ENCODE peak calls at places on chromosomes 7 and 10, in six cellular contexts. One of them, this sample, is unnamed.

GRCh38 chr10:98338318-98338717 is 70.3 kb upstream of the LOXL4 start:
- DNase-seq in T-cell: no peak
- DNase-seq in cardiac muscle cell: peak
- DNase-seq in fibroblast of the conjunctiva: no peak
- DNase-seq in EL: no peak
- DNase-seq in HL-60: no peak
- DNase-seq in this sample: no peak

GRCh38 chr7:102125127-102125561 is 161.5 kb upstream of the SH2B2 start:
- DNase-seq in T-cell: no peak
- DNase-seq in cardiac muscle cell: peak
- DNase-seq in fibroblast of the conjunctiva: peak
- DNase-seq in EL: peak
- DNase-seq in HL-60: no peak
- DNase-seq in this sample: peak

GRCh38 chr10:121974019-121974534 is 940 bp downstream of the NSMCE4A start:
- DNase-seq in T-cell: peak
- DNase-seq in cardiac muscle cell: no peak
- DNase-seq in fibroblast of the conjunctiva: no peak
- DNase-seq in EL: no peak
- DNase-seq in HL-60: peak
- DNase-seq in this sample: no peak

GRCh38 chr10:61475449-61475873 is 22.3 kb upstream of the TMEM26 start:
- DNase-seq in T-cell: no peak
- DNase-seq in cardiac muscle cell: peak
- DNase-seq in fibroblast of the conjunctiva: no peak
- DNase-seq in EL: peak
- DNase-seq in HL-60: no peak
- DNase-seq in this sample: no peak

GRCh38 chr7:41976411-41976810 is 260.6 kb downstream of the GLI3 start:
- DNase-seq in T-cell: no peak
- DNase-seq in cardiac muscle cell: no peak
- DNase-seq in fibroblast of the conjunctiva: no peak
- DNase-seq in EL: no peak
- DNase-seq in HL-60: no peak
- DNase-seq in this sample: no peak

GRCh38 chr10:96764345-96764744 is 44.0 kb upstream of the PIK3AP1 start:
- DNase-seq in T-cell: no peak
- DNase-seq in cardiac muscle cell: no peak
- DNase-seq in fibroblast of the conjunctiva: no peak
- DNase-seq in EL: no peak
- DNase-seq in HL-60: peak
- DNase-seq in this sample: no peak

GRCh38 chr7:74013539-74014272 is 14.3 kb upstream of the ELN start:
- DNase-seq in T-cell: no peak
- DNase-seq in cardiac muscle cell: no peak
- DNase-seq in fibroblast of the conjunctiva: peak
- DNase-seq in EL: no peak
- DNase-seq in HL-60: no peak
- DNase-seq in this sample: no peak

GRCh38 chr7:30938435-30939316 is 25.1 kb upstream of the GHRHR start:
- DNase-seq in T-cell: peak
- DNase-seq in cardiac muscle cell: peak
- DNase-seq in fibroblast of the conjunctiva: peak
- DNase-seq in EL: peak
- DNase-seq in HL-60: peak
- DNase-seq in this sample: no peak

GRCh38 chr7:51309361-51310130 is 7.1 kb downstream of the COBL start:
- DNase-seq in T-cell: no peak
- DNase-seq in cardiac muscle cell: no peak
- DNase-seq in fibroblast of the conjunctiva: no peak
- DNase-seq in EL: no peak
- DNase-seq in HL-60: no peak
- DNase-seq in this sample: no peak

GRCh38 chr7:151539055-151539714 is 19.5 kb upstream of the RHEB start:
- DNase-seq in T-cell: no peak
- DNase-seq in cardiac muscle cell: peak
- DNase-seq in fibroblast of the conjunctiva: no peak
- DNase-seq in EL: peak
- DNase-seq in HL-60: no peak
- DNase-seq in this sample: no peak

GRCh38 chr7:35553498-35553897 is 141.4 kb downstream of the HERPUD2 start:
- DNase-seq in T-cell: no peak
- DNase-seq in cardiac muscle cell: peak
- DNase-seq in fibroblast of the conjunctiva: no peak
- DNase-seq in EL: no peak
- DNase-seq in HL-60: no peak
- DNase-seq in this sample: no peak

GRCh38 chr10:49349390-49349789 is 46.5 kb downstream of the DRGX start:
- DNase-seq in T-cell: no peak
- DNase-seq in cardiac muscle cell: no peak
- DNase-seq in fibroblast of the conjunctiva: no peak
- DNase-seq in EL: no peak
- DNase-seq in HL-60: no peak
- DNase-seq in this sample: no peak

GRCh38 chr10:116767235-116767634 is 24.9 kb upstream of the HSPA12A start:
- DNase-seq in T-cell: no peak
- DNase-seq in cardiac muscle cell: peak
- DNase-seq in fibroblast of the conjunctiva: no peak
- DNase-seq in EL: no peak
- DNase-seq in HL-60: no peak
- DNase-seq in this sample: no peak

GRCh38 chr7:130189281-130189782 is 15.9 kb downstream of the TMEM209 start:
- DNase-seq in T-cell: no peak
- DNase-seq in cardiac muscle cell: peak
- DNase-seq in fibroblast of the conjunctiva: no peak
- DNase-seq in EL: peak
- DNase-seq in HL-60: no peak
- DNase-seq in this sample: no peak

GRCh38 chr10:127353544-127353943 is 157.2 kb upstream of the INSYN2A start:
- DNase-seq in T-cell: no peak
- DNase-seq in cardiac muscle cell: no peak
- DNase-seq in fibroblast of the conjunctiva: no peak
- DNase-seq in EL: no peak
- DNase-seq in HL-60: no peak
- DNase-seq in this sample: no peak

GRCh38 chr7:2126621-2127020 is 106.1 kb downstream of the MAD1L1 start:
- DNase-seq in T-cell: no peak
- DNase-seq in cardiac muscle cell: no peak
- DNase-seq in fibroblast of the conjunctiva: no peak
- DNase-seq in EL: no peak
- DNase-seq in HL-60: no peak
- DNase-seq in this sample: no peak

GRCh38 chr7:51316262-51316665 is 345 bp downstream of the COBL start:
- DNase-seq in T-cell: no peak
- DNase-seq in cardiac muscle cell: no peak
- DNase-seq in fibroblast of the conjunctiva: no peak
- DNase-seq in EL: no peak
- DNase-seq in HL-60: no peak
- DNase-seq in this sample: no peak

GRCh38 chr7:113629244-113629643 is 289.6 kb downstream of the PPP1R3A start:
- DNase-seq in T-cell: no peak
- DNase-seq in cardiac muscle cell: no peak
- DNase-seq in fibroblast of the conjunctiva: no peak
- DNase-seq in EL: peak
- DNase-seq in HL-60: no peak
- DNase-seq in this sample: no peak

GRCh38 chr10:110016037-110016436 is 8.3 kb downstream of the ADD3 start:
- DNase-seq in T-cell: no peak
- DNase-seq in cardiac muscle cell: no peak
- DNase-seq in fibroblast of the conjunctiva: no peak
- DNase-seq in EL: no peak
- DNase-seq in HL-60: no peak
- DNase-seq in this sample: no peak

GRCh38 chr7:132103718-132104117 is 472.6 kb downstream of the PLXNA4 start:
- DNase-seq in T-cell: no peak
- DNase-seq in cardiac muscle cell: no peak
- DNase-seq in fibroblast of the conjunctiva: no peak
- DNase-seq in EL: no peak
- DNase-seq in HL-60: no peak
- DNase-seq in this sample: no peak